ENCODE peak calls at places on chromosomes 11 and 22, in ten cellular contexts. One of them, this sample, is unnamed.

GRCh38 chr22:32698926-32699619 is 102.4 kb upstream of the TIMP3 start:
- DNase-seq in uterus: peak; percentile 75
- DNase-seq in Peyer's patch: no peak
- DNase-seq in A549: no peak
- DNase-seq in heart left ventricle: peak; percentile 83
- DNase-seq in cardiac muscle cell: no peak
- DNase-seq in CD4-positive, alpha-beta T cell: no peak
- DNase-seq in neural progenitor cell: no peak
- DNase-seq in RWPE1: no peak
- DNase-seq in prostate gland: no peak
- DNase-seq in this sample: no peak

GRCh38 chr22:21952586-21953571 is at the start of gene PPM1F:
- DNase-seq in CD4-positive, alpha-beta T cell: peak; percentile 89
- DNase-seq in neural progenitor cell: peak; percentile 95
- DNase-seq in heart left ventricle: peak; percentile 91
- DNase-seq in uterus: peak; percentile 90
- DNase-seq in prostate gland: peak; percentile 80
- DNase-seq in Peyer's patch: peak; percentile 93
- DNase-seq in cardiac muscle cell: peak; percentile 92
- DNase-seq in A549: peak; percentile 55
- DNase-seq in RWPE1: peak; percentile 84
- DNase-seq in this sample: peak; percentile 20

GRCh38 chr11:66242085-66242765 is 26.2 kb upstream of the RAB1B start:
- DNase-seq in prostate gland: no peak
- DNase-seq in CD4-positive, alpha-beta T cell: no peak
- DNase-seq in uterus: no peak
- DNase-seq in A549: no peak
- DNase-seq in neural progenitor cell: no peak
- DNase-seq in heart left ventricle: peak; percentile 57
- DNase-seq in cardiac muscle cell: no peak
- DNase-seq in RWPE1: no peak
- DNase-seq in Peyer's patch: no peak
- DNase-seq in this sample: no peak

GRCh38 chr22:28833276-28833923 is 33.0 kb upstream of the XBP1 start:
- DNase-seq in cardiac muscle cell: no peak
- DNase-seq in A549: no peak
- DNase-seq in RWPE1: no peak
- DNase-seq in prostate gland: no peak
- DNase-seq in uterus: no peak
- DNase-seq in CD4-positive, alpha-beta T cell: no peak
- DNase-seq in Peyer's patch: no peak
- DNase-seq in heart left ventricle: no peak
- DNase-seq in neural progenitor cell: no peak
- DNase-seq in this sample: no peak

GRCh38 chr11:95505927-95506426 is 275.0 kb upstream of the SESN3 start:
- DNase-seq in uterus: no peak
- DNase-seq in CD4-positive, alpha-beta T cell: no peak
- DNase-seq in Peyer's patch: no peak
- DNase-seq in prostate gland: no peak
- DNase-seq in heart left ventricle: no peak
- DNase-seq in neural progenitor cell: no peak
- DNase-seq in RWPE1: no peak
- DNase-seq in cardiac muscle cell: no peak
- DNase-seq in A549: no peak
- DNase-seq in this sample: no peak

GRCh38 chr22:44445731-44446130 is 52.3 kb downstream of the RTL6 start:
- DNase-seq in uterus: no peak
- DNase-seq in cardiac muscle cell: no peak
- DNase-seq in RWPE1: no peak
- DNase-seq in neural progenitor cell: no peak
- DNase-seq in CD4-positive, alpha-beta T cell: no peak
- DNase-seq in heart left ventricle: no peak
- DNase-seq in prostate gland: no peak
- DNase-seq in Peyer's patch: no peak
- DNase-seq in A549: no peak
- DNase-seq in this sample: no peak

GRCh38 chr22:17190702-17191101 is 28.5 kb downstream of the ADA2 start:
- DNase-seq in heart left ventricle: no peak
- DNase-seq in Peyer's patch: no peak
- DNase-seq in cardiac muscle cell: peak; percentile 15
- DNase-seq in uterus: no peak
- DNase-seq in prostate gland: no peak
- DNase-seq in CD4-positive, alpha-beta T cell: no peak
- DNase-seq in RWPE1: no peak
- DNase-seq in A549: no peak
- DNase-seq in neural progenitor cell: no peak
- DNase-seq in this sample: no peak

GRCh38 chr11:100550910-100551309 is 136.2 kb upstream of the ARHGAP42 start:
- DNase-seq in CD4-positive, alpha-beta T cell: no peak
- DNase-seq in RWPE1: no peak
- DNase-seq in neural progenitor cell: no peak
- DNase-seq in prostate gland: no peak
- DNase-seq in uterus: no peak
- DNase-seq in A549: no peak
- DNase-seq in Peyer's patch: no peak
- DNase-seq in cardiac muscle cell: no peak
- DNase-seq in heart left ventricle: no peak
- DNase-seq in this sample: no peak

GRCh38 chr11:9203715-9204311 is 61.3 kb downstream of the DENND5A start:
- DNase-seq in neural progenitor cell: peak; percentile 47
- DNase-seq in Peyer's patch: no peak
- DNase-seq in CD4-positive, alpha-beta T cell: peak; percentile 9
- DNase-seq in RWPE1: no peak
- DNase-seq in prostate gland: no peak
- DNase-seq in cardiac muscle cell: peak; percentile 33
- DNase-seq in A549: peak; percentile 14
- DNase-seq in uterus: no peak
- DNase-seq in heart left ventricle: peak; percentile 33
- DNase-seq in this sample: no peak

GRCh38 chr11:75273989-75274391 is 33.4 kb downstream of the TPBGL start:
- DNase-seq in CD4-positive, alpha-beta T cell: no peak
- DNase-seq in Peyer's patch: peak; percentile 41
- DNase-seq in A549: no peak
- DNase-seq in heart left ventricle: no peak
- DNase-seq in neural progenitor cell: no peak
- DNase-seq in prostate gland: no peak
- DNase-seq in uterus: no peak
- DNase-seq in RWPE1: no peak
- DNase-seq in cardiac muscle cell: no peak
- DNase-seq in this sample: no peak

GRCh38 chr11:2750101-2750509 is 50.3 kb upstream of the KCNQ1OT1 start:
- DNase-seq in RWPE1: no peak
- DNase-seq in CD4-positive, alpha-beta T cell: no peak
- DNase-seq in neural progenitor cell: no peak
- DNase-seq in prostate gland: no peak
- DNase-seq in A549: no peak
- DNase-seq in cardiac muscle cell: no peak
- DNase-seq in heart left ventricle: peak; percentile 7
- DNase-seq in uterus: peak; percentile 13
- DNase-seq in Peyer's patch: no peak
- DNase-seq in this sample: no peak

GRCh38 chr11:4924239-4924638 is at the start of gene OR51G1:
- DNase-seq in cardiac muscle cell: no peak
- DNase-seq in A549: no peak
- DNase-seq in Peyer's patch: no peak
- DNase-seq in prostate gland: no peak
- DNase-seq in uterus: no peak
- DNase-seq in neural progenitor cell: no peak
- DNase-seq in RWPE1: no peak
- DNase-seq in heart left ventricle: no peak
- DNase-seq in CD4-positive, alpha-beta T cell: no peak
- DNase-seq in this sample: no peak

GRCh38 chr11:2796508-2797180 is 88.9 kb downstream of the CDKN1C start:
- DNase-seq in prostate gland: no peak
- DNase-seq in A549: no peak
- DNase-seq in uterus: peak; percentile 7
- DNase-seq in neural progenitor cell: no peak
- DNase-seq in CD4-positive, alpha-beta T cell: no peak
- DNase-seq in heart left ventricle: peak; percentile 17
- DNase-seq in cardiac muscle cell: no peak
- DNase-seq in RWPE1: no peak
- DNase-seq in Peyer's patch: peak; percentile 34
- DNase-seq in this sample: no peak

DNA sequence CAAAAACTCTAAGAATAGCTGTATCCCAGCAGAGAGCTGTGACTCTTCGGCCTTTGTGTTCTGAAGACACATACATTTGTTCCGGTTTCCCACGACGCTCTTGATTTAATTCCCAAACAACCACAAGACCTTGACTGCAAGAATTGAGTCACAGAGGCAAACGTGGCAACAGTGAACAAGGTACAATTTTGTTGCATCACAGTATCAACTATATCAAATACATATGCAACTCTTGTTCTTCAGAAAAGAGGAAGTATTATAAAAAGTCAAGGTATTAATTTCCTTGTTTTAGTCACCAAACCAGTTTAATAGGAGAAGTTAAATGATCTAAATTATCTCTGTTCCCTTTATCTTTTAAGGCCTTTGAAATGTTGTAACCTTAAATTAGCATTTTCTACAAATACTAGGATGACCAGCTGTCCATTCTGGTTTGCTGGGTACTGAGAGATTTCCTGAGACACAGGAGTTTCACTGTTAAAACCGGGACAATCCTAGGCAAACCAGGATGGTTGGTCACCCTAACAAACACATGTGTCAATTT is 11.1 kb downstream of the HPS5 start:
- DNase-seq in prostate gland: no peak
- DNase-seq in uterus: no peak
- DNase-seq in neural progenitor cell: no peak
- DNase-seq in heart left ventricle: no peak
- DNase-seq in RWPE1: no peak
- DNase-seq in Peyer's patch: peak; percentile 68
- DNase-seq in A549: no peak
- DNase-seq in cardiac muscle cell: no peak
- DNase-seq in CD4-positive, alpha-beta T cell: no peak
- DNase-seq in this sample: no peak
- H3K27ac ChIP-seq in prostate gland: no peak overlapping the region
- H3K27ac ChIP-seq in uterus: no peak overlapping the region
- H3K27ac ChIP-seq in neural progenitor cell: no peak overlapping the region
- H3K27ac ChIP-seq in heart left ventricle: no peak overlapping the region
- H3K27ac ChIP-seq in RWPE1: no peak overlapping the region
- H3K27ac ChIP-seq in Peyer's patch: peak overlapping the region; percentile 82
- H3K27ac ChIP-seq in A549: no peak overlapping the region
- H3K27ac ChIP-seq in cardiac muscle cell: no peak overlapping the region
- H3K27ac ChIP-seq in CD4-positive, alpha-beta T cell: no peak overlapping the region
- H3K27ac ChIP-seq in this sample: no peak overlapping the region

GRCh38 chr11:62610814-62611704 is 1.5 kb downstream of the EML3 start:
- DNase-seq in heart left ventricle: no peak
- DNase-seq in neural progenitor cell: no peak
- DNase-seq in uterus: no peak
- DNase-seq in Peyer's patch: no peak
- DNase-seq in RWPE1: no peak
- DNase-seq in CD4-positive, alpha-beta T cell: no peak
- DNase-seq in A549: no peak
- DNase-seq in prostate gland: no peak
- DNase-seq in cardiac muscle cell: no peak
- DNase-seq in this sample: no peak

GRCh38 chr11:62612366-62613274 is at the start of the genes EML3 and ROM1:
- DNase-seq in A549: peak; percentile 88
- DNase-seq in neural progenitor cell: peak; percentile 97
- DNase-seq in uterus: peak; percentile 95
- DNase-seq in heart left ventricle: peak; percentile 94
- DNase-seq in CD4-positive, alpha-beta T cell: peak; percentile 90
- DNase-seq in Peyer's patch: peak; percentile 96
- DNase-seq in cardiac muscle cell: peak; percentile 90
- DNase-seq in RWPE1: peak; percentile 88
- DNase-seq in prostate gland: peak; percentile 76
- DNase-seq in this sample: peak; percentile 37

GRCh38 chr11:62613275-62613864 is 313 bp downstream of the ROM1 start:
- DNase-seq in prostate gland: no peak
- DNase-seq in CD4-positive, alpha-beta T cell: no peak
- DNase-seq in RWPE1: no peak
- DNase-seq in A549: no peak
- DNase-seq in heart left ventricle: no peak
- DNase-seq in cardiac muscle cell: no peak
- DNase-seq in uterus: no peak
- DNase-seq in Peyer's patch: no peak
- DNase-seq in neural progenitor cell: no peak
- DNase-seq in this sample: no peak

GRCh38 chr11:62610403-62610802 is 2.2 kb downstream of the EML3 start:
- DNase-seq in heart left ventricle: no peak
- DNase-seq in CD4-positive, alpha-beta T cell: no peak
- DNase-seq in RWPE1: no peak
- DNase-seq in A549: no peak
- DNase-seq in prostate gland: no peak
- DNase-seq in cardiac muscle cell: no peak
- DNase-seq in uterus: no peak
- DNase-seq in Peyer's patch: no peak
- DNase-seq in neural progenitor cell: no peak
- DNase-seq in this sample: no peak

GRCh38 chr11:62611705-62612365 is 740 bp downstream of the EML3 start:
- DNase-seq in A549: peak; percentile 48
- DNase-seq in heart left ventricle: peak; percentile 62
- DNase-seq in prostate gland: no peak
- DNase-seq in neural progenitor cell: peak; percentile 60
- DNase-seq in cardiac muscle cell: no peak
- DNase-seq in Peyer's patch: peak; percentile 52
- DNase-seq in CD4-positive, alpha-beta T cell: no peak
- DNase-seq in uterus: peak; percentile 74
- DNase-seq in RWPE1: no peak
- DNase-seq in this sample: no peak
- TF ChIP-seq CTCF in A549: no peak
- TF ChIP-seq CTCF in heart left ventricle: no peak
- TF ChIP-seq CTCF in prostate gland: no peak
- TF ChIP-seq CTCF in neural progenitor cell: no peak
- TF ChIP-seq CTCF in cardiac muscle cell: peak; percentile 12
- TF ChIP-seq CTCF in Peyer's patch: no peak
- TF ChIP-seq CTCF in CD4-positive, alpha-beta T cell: no peak
- TF ChIP-seq CTCF in uterus: no peak
- TF ChIP-seq CTCF in RWPE1: no peak
- TF ChIP-seq CTCF in this sample: no peak

DNA sequence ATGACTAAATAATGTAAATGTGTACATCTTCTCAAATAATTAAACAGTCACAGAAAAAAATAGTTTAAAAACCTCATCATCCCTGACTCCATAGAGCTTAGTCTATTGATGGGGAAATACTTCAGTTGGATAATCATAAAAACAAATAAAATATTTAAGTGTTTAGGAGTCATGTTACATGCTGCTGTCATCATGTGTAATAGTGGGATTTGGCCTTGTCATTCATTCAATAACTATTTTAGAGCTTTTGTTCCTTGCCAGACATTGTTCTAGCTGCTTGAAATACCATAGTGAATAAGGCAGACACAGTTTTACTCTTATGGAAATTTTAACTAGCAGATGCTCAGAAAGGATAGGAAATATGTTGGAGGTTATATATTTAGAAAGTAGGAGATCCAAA is 324.8 kb downstream of the CASP12 start:
- DNase-seq in cardiac muscle cell: no peak
- DNase-seq in A549: peak; percentile 21
- DNase-seq in Peyer's patch: no peak
- DNase-seq in uterus: no peak
- DNase-seq in CD4-positive, alpha-beta T cell: no peak
- DNase-seq in heart left ventricle: no peak
- DNase-seq in RWPE1: peak; percentile 23
- DNase-seq in prostate gland: no peak
- DNase-seq in neural progenitor cell: no peak
- DNase-seq in this sample: peak; percentile 7
- H3K27ac ChIP-seq in cardiac muscle cell: no peak overlapping the region
- H3K27ac ChIP-seq in A549: no peak overlapping the region
- H3K27ac ChIP-seq in Peyer's patch: no peak overlapping the region
- H3K27ac ChIP-seq in uterus: no peak overlapping the region
- H3K27ac ChIP-seq in CD4-positive, alpha-beta T cell: no peak overlapping the region
- H3K27ac ChIP-seq in heart left ventricle: no peak overlapping the region
- H3K27ac ChIP-seq in RWPE1: no peak overlapping the region
- H3K27ac ChIP-seq in prostate gland: no peak overlapping the region
- H3K27ac ChIP-seq in neural progenitor cell: no peak overlapping the region
- H3K27ac ChIP-seq in this sample: no peak overlapping the region

GRCh38 chr11:60130496-60130895 is 42.0 kb downstream of the MS4A2 start:
- DNase-seq in neural progenitor cell: peak; percentile 69
- DNase-seq in Peyer's patch: peak; percentile 68
- DNase-seq in A549: peak; percentile 42
- DNase-seq in heart left ventricle: no peak
- DNase-seq in cardiac muscle cell: peak; percentile 66
- DNase-seq in RWPE1: peak; percentile 35
- DNase-seq in uterus: no peak
- DNase-seq in CD4-positive, alpha-beta T cell: no peak
- DNase-seq in prostate gland: peak; percentile 9
- DNase-seq in this sample: no peak
- TF ChIP-seq CTCF in neural progenitor cell: peak; percentile 57
- TF ChIP-seq CTCF in Peyer's patch: no peak
- TF ChIP-seq CTCF in A549: peak; percentile 38
- TF ChIP-seq CTCF in heart left ventricle: peak; percentile 33
- TF ChIP-seq CTCF in cardiac muscle cell: no peak
- TF ChIP-seq CTCF in RWPE1: peak; percentile 17
- TF ChIP-seq CTCF in uterus: no peak
- TF ChIP-seq CTCF in CD4-positive, alpha-beta T cell: peak; percentile 22
- TF ChIP-seq CTCF in prostate gland: no peak
- TF ChIP-seq CTCF in this sample: no peak